ENCODE peak calls at places on chromosome 10, in nine cellular contexts. Q, J, N, V, F, S, M, T and H are unnamed samples.

GRCh38 chr10:103069453-103070331 is 123.4 kb downstream of the NT5C2 start:
- DNase-seq in N (peak; percentile 28), M (no peak), T (peak; percentile 70), F (peak; percentile 49), S (peak; percentile 68), Q (peak; percentile 81), J (peak; percentile 69), V (peak; percentile 36), H (no peak)

GRCh38 chr10:103926722-103927319 is 8.8 kb upstream of the STN1 start:
- DNase-seq in Q (no peak), F (no peak), M (no peak), S (no peak), J (no peak), N (no peak), T (no peak), V (no peak), H (no peak)

GRCh38 chr10:122280977-122281376 is 9.9 kb downstream of the BTBD16 start:
- DNase-seq in V (no peak), Q (no peak), S (no peak), J (no peak), T (no peak), N (no peak), M (peak; percentile 16), F (no peak), H (no peak)

GRCh38 chr10:132890301-132890700 is 52.1 kb downstream of the CFAP46 start:
- DNase-seq in M (no peak), T (no peak), Q (no peak), S (no peak), F (no peak), V (no peak), J (no peak), N (no peak), H (no peak)

GRCh38 chr10:123150986-123151738 is 3.0 kb upstream of the BUB3 start:
- DNase-seq in J (peak; percentile 21), M (no peak), S (no peak), Q (peak; percentile 59), F (no peak), N (no peak), T (peak; percentile 48), V (no peak), H (no peak)

GRCh38 chr10:89652971-89653370 is 7.9 kb upstream of the PANK1 start:
- DNase-seq in V (no peak), S (no peak), N (no peak), Q (no peak), F (no peak), M (no peak), J (no peak), T (no peak), H (no peak)

GRCh38 chr10:71132321-71132810 is 80.0 kb upstream of the UNC5B start:
- DNase-seq in S (no peak), V (no peak), N (no peak), M (no peak), Q (no peak), T (peak; percentile 34), F (no peak), J (no peak), H (no peak)

GRCh38 chr10:106107711-106108110 is 1056.8 kb downstream of the SORCS1 start:
- DNase-seq in V (no peak), M (no peak), N (no peak), S (no peak), Q (peak; percentile 54), T (no peak), F (no peak), J (no peak), H (no peak)

GRCh38 chr10:80472234-80473095 is 18.4 kb downstream of the TSPAN14 start:
- DNase-seq in V (no peak), N (peak; percentile 91), T (no peak), J (no peak), F (no peak), S (peak; percentile 90), Q (peak; percentile 96), M (no peak), H (no peak)

GRCh38 chr10:131485732-131486131 is 174.2 kb upstream of the TCERG1L start:
- DNase-seq in S (no peak), Q (no peak), N (no peak), M (no peak), F (no peak), T (no peak), V (no peak), J (no peak), H (no peak)

GRCh38 chr10:131491195-131491594 is 179.7 kb upstream of the TCERG1L start:
- DNase-seq in F (no peak), M (no peak), J (no peak), S (no peak), Q (no peak), T (no peak), V (no peak), N (no peak), H (no peak)

GRCh38 chr10:131492211-131492610 is 180.7 kb upstream of the TCERG1L start:
- DNase-seq in T (no peak), J (no peak), M (no peak), V (no peak), Q (no peak), S (no peak), F (no peak), N (no peak), H (no peak)

GRCh38 chr10:131487822-131488221 is 176.3 kb upstream of the TCERG1L start:
- DNase-seq in F (no peak), M (no peak), S (no peak), V (no peak), J (no peak), Q (no peak), N (no peak), T (no peak), H (no peak)
- TF ChIP-seq CTCF in F (no peak), M (no peak), S (no peak), V (no peak), J (no peak), Q (no peak), N (no peak), T (no peak), H (no peak)

GRCh38 chr10:77587424-77587806 is 50.2 kb downstream of the KCNMA1 start:
- DNase-seq in N (no peak), V (no peak), T (no peak), F (no peak), Q (no peak), J (no peak), S (no peak), M (no peak), H (no peak)

GRCh38 chr10:77590344-77591237 is 47.0 kb downstream of the KCNMA1 start:
- DNase-seq in V (no peak), S (no peak), N (no peak), M (peak; percentile 80), F (no peak), T (no peak), Q (no peak), J (no peak), H (no peak)

GRCh38 chr10:77583527-77583926 is 54.1 kb downstream of the KCNMA1 start:
- DNase-seq in S (no peak), T (no peak), V (no peak), F (no peak), J (no peak), M (no peak), N (peak; percentile 69), Q (peak; percentile 82), H (no peak)

GRCh38 chr10:77588886-77589285 is 48.7 kb downstream of the KCNMA1 start:
- DNase-seq in Q (no peak), M (no peak), F (no peak), N (no peak), J (no peak), V (no peak), S (no peak), T (no peak), H (no peak)

GRCh38 chr10:77586719-77587423 is 50.7 kb downstream of the KCNMA1 start:
- DNase-seq in V (no peak), F (no peak), J (no peak), Q (peak; percentile 92), N (no peak), S (peak; percentile 56), M (no peak), T (no peak), H (no peak)
- TF ChIP-seq CTCF in V (no peak), F (no peak), J (no peak), Q (peak; percentile 47), N (no peak), S (no peak), M (no peak), T (no peak), H (no peak)

DNA sequence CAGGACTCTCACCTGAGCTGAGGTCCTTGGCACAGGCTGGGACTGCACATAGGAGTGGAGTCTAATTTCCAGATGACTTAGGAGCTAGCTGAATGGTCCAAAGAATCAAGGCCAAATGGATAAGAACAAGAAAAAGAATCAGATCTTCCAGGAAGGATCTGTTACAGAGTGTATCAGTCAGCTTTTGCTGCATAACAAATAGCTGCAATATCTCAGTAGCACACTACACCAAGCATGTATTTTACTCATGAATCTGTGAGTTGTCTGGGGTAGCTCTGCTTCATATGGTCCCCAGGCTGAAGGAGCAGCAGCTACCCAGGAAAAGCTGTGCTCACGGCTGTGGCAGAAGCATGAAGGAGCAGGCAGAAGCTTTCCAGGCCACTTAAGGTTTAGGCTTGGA is 60.6 kb upstream of the LOXL4 start:
- DNase-seq in S (no peak), Q (no peak), N (no peak), V (no peak), M (no peak), T (no peak), F (no peak), J (no peak), H (no peak)
- TF ChIP-seq CTCF in S (no peak), Q (no peak), N (no peak), V (no peak), M (no peak), T (no peak), F (no peak), J (no peak), H (no peak)

GRCh38 chr10:128013626-128014025 is 106.7 kb downstream of the PTPRE start:
- DNase-seq in V (no peak), F (no peak), N (no peak), S (no peak), Q (peak; percentile 52), J (no peak), M (no peak), T (no peak), H (no peak)
- TF ChIP-seq CTCF in V (no peak), F (no peak), N (no peak), S (no peak), Q (no peak), J (no peak), M (no peak), T (no peak), H (no peak)

GRCh38 chr10:22335204-22335956 is 9.9 kb upstream of the SPAG6 start:
- DNase-seq in N (no peak), M (peak; percentile 74), T (no peak), Q (peak; percentile 35), V (no peak), F (no peak), S (no peak), J (peak; percentile 16), H (no peak)
- TF ChIP-seq CTCF in N (no peak), M (no peak), T (no peak), Q (peak; percentile 21), V (peak; percentile 48), F (no peak), S (no peak), J (no peak), H (peak; percentile 63)

GRCh38 chr10:119030421-119031250 is 1.1 kb downstream of the NANOS1 start:
- DNase-seq in J (peak; percentile 46), V (peak; percentile 39), N (no peak), S (peak; percentile 41), M (no peak), T (peak; percentile 69), F (peak; percentile 25), Q (peak; percentile 62), H (peak; percentile 77)
- TF ChIP-seq CTCF in J (no peak), V (no peak), N (no peak), S (peak; percentile 23), M (no peak), T (no peak), F (no peak), Q (no peak), H (peak; percentile 39)

GRCh38 chr10:100986623-100986951 is 710 bp downstream of the MRPL43 start:
- DNase-seq in S (no peak), M (no peak), N (no peak), T (no peak), Q (no peak), F (no peak), J (no peak), V (no peak), H (no peak)
- TF ChIP-seq CTCF in S (no peak), M (no peak), N (no peak), T (no peak), Q (no peak), F (no peak), J (no peak), V (no peak), H (no peak)